ENCODE peak calls at places on chromosomes 6 and 20, in six cellular contexts. G, P, U, X, C and L are unnamed samples.

GRCh38 chr6:111994791-111995190 is 59.1 kb upstream of the CCN6 start:
- DNase-seq in G (no peak), C (no peak), U (no peak), X (no peak), P (no peak), L (no peak)

GRCh38 chr6:130240232-130240631 is 17.5 kb upstream of the SAMD3 start:
- DNase-seq in U (no peak), C (no peak), G (no peak), X (no peak), P (no peak), L (no peak)

GRCh38 chr20:43977252-43977651 is 62.6 kb downstream of the TOX2 start:
- DNase-seq in U (no peak), C (no peak), G (no peak), P (no peak), X (no peak), L (no peak)

GRCh38 chr6:44006123-44006871 is 121.0 kb downstream of the MRPL14 start:
- DNase-seq in U (no peak), X (no peak), P (no peak), C (no peak), G (no peak), L (no peak)

GRCh38 chr6:150891886-150892485 is 26.5 kb downstream of the MTHFD1L start:
- DNase-seq in X (peak), P (peak), U (peak), C (peak), G (peak), L (peak)

GRCh38 chr6:37785688-37786270 is 33.7 kb upstream of the ZFAND3 start:
- DNase-seq in C (no peak), X (no peak), U (no peak), P (no peak), G (no peak), L (no peak)

GRCh38 chr6:26016326-26017275 is 54.0 kb downstream of the TRIM38 start:
- DNase-seq in X (no peak), C (no peak), G (no peak), P (no peak), U (no peak), L (no peak)

GRCh38 chr6:101582786-101583185 is 189.3 kb downstream of the GRIK2 start:
- DNase-seq in C (no peak), G (no peak), X (no peak), U (no peak), P (no peak), L (no peak)

GRCh38 chr20:24808616-24809015 is 140.5 kb upstream of the CST7 start:
- DNase-seq in C (no peak), G (no peak), P (no peak), X (no peak), U (no peak), L (no peak)

GRCh38 chr6:130922922-130923321 is 95.7 kb downstream of the SMLR1 start:
- DNase-seq in G (no peak), P (no peak), U (no peak), C (no peak), X (no peak), L (no peak)

GRCh38 chr20:57435498-57436222 is 44.5 kb downstream of the RBM38 start:
- DNase-seq in P (no peak), G (peak), X (peak), C (no peak), U (peak), L (peak)

GRCh38 chr20:39089029-39089428 is 126.9 kb downstream of the DHX35 start:
- DNase-seq in G (no peak), X (no peak), U (no peak), P (no peak), C (no peak), L (no peak)

GRCh38 chr6:158718431-158719126 is 68.7 kb downstream of the SYTL3 start:
- DNase-seq in X (peak), C (no peak), U (peak), P (peak), G (peak), L (peak)

GRCh38 chr20:39109933-39110818 is 148.0 kb downstream of the DHX35 start:
- DNase-seq in P (no peak), C (no peak), X (no peak), G (no peak), U (no peak), L (peak)

GRCh38 chr20:44069203-44069931 is 117.6 kb downstream of the JPH2 start:
- DNase-seq in P (no peak), U (no peak), X (no peak), C (peak), G (no peak), L (no peak)

GRCh38 chr6:40841721-40842120 is 197.3 kb downstream of the UNC5CL start:
- DNase-seq in U (no peak), X (no peak), G (no peak), C (no peak), P (no peak), L (no peak)

GRCh38 chr20:49583669-49584417 is 15.9 kb upstream of the PTGIS start:
- DNase-seq in G (peak), P (no peak), C (no peak), U (peak), X (no peak), L (no peak)

GRCh38 chr6:14738933-14739332 is 506.9 kb upstream of the JARID2 start:
- DNase-seq in P (peak), U (no peak), G (no peak), X (no peak), C (no peak), L (no peak)

GRCh38 chr20:24699321-24700165 is 230.1 kb downstream of the SYNDIG1 start:
- DNase-seq in G (no peak), P (no peak), C (no peak), U (no peak), X (no peak), L (no peak)

GRCh38 chr6:93416575-93417420 is 2.6 kb downstream of the EPHA7 start:
- DNase-seq in C (no peak), X (no peak), U (no peak), G (no peak), P (peak), L (no peak)

GRCh38 chr6:99349620-99350141 is at the start of gene FAXC:
- DNase-seq in U (peak), C (no peak), X (peak), G (peak), P (peak), L (peak)

GRCh38 chr6:108156180-108156937 is 9.5 kb upstream of the NR2E1 start:
- DNase-seq in C (no peak), G (no peak), P (no peak), U (peak), X (no peak), L (no peak)

GRCh38 chr6:14966111-14966901 is 279.6 kb upstream of the JARID2 start:
- DNase-seq in X (no peak), C (no peak), U (no peak), G (no peak), P (no peak), L (no peak)

GRCh38 chr20:29443819-29444218 is 1813.6 kb upstream of the DEFB115 start:
- DNase-seq in U (no peak), X (no peak), C (peak), G (no peak), P (no peak), L (no peak)
- TF ChIP-seq JUND in U (no peak), X (no peak), C (no peak), G (no peak), P (no peak), L (no peak)

GRCh38 chr20:7387638-7388193 is 552.5 kb downstream of the HAO1 start:
- DNase-seq in C (no peak), X (no peak), P (no peak), U (no peak), G (no peak), L (no peak)
- TF ChIP-seq JUND in C (no peak), X (no peak), P (no peak), U (no peak), G (no peak), L (no peak)

DNA sequence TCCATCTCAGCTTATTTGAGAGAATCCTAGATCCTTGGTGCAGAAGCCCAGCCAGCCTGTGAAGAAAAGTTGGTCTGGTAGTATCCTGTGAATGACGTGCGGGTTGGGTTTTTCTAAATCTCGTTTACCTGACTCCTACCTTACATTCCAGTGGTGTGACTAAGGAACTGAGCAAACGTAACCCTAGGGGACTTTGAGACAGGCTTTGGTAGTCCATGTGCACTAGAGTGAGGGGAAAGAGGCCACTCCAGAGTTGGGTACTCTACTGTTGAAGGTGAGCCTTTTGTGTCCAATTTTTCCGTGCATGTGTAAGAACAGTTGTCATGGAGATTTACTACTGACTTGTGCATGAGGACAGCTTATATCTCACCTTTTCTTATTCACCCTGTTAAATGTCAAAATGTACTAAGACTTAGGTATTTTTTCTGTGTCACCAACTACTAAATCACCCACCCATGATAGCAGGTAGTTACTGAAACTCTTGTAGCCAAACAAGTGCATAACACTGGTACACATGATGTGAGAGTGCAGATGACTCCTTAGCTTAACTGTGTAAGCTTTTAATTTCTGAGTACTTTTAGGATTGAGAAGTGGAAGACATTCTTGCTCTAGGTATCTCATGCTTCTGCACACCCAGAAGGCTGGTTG is 26.3 kb upstream of the PLCG1 start:
- DNase-seq in C (no peak), U (peak), G (no peak), X (no peak), P (no peak), L (no peak)
- TF ChIP-seq JUND in C (no peak), U (peak), G (no peak), X (no peak), P (no peak), L (no peak)

GRCh38 chr6:119470893-119471542 is 121.5 kb upstream of the MAN1A1 start:
- DNase-seq in X (no peak), U (no peak), G (no peak), C (no peak), P (no peak), L (no peak)

GRCh38 chr6:119463081-119463626 is 113.6 kb upstream of the MAN1A1 start:
- DNase-seq in G (no peak), U (no peak), P (no peak), C (peak), X (no peak), L (no peak)

GRCh38 chr6:119466226-119466625 is 116.7 kb upstream of the MAN1A1 start:
- DNase-seq in X (no peak), U (no peak), G (no peak), P (no peak), C (no peak), L (no peak)

GRCh38 chr6:119467478-119468081 is 118.0 kb upstream of the MAN1A1 start:
- DNase-seq in G (no peak), C (no peak), U (no peak), X (no peak), P (no peak), L (no peak)
- TF ChIP-seq JUND in G (no peak), C (no peak), U (no peak), X (no peak), P (no peak), L (no peak)

GRCh38 chr6:106037060-106037459 is 49.1 kb upstream of the PRDM1 start:
- DNase-seq in X (no peak), U (no peak), C (no peak), G (no peak), P (no peak), L (no peak)
- TF ChIP-seq JUND in X (no peak), U (no peak), C (no peak), G (no peak), P (peak), L (no peak)